ENCODE peak calls at places on chromosomes 2 and 18, in six cellular contexts. T is endothelial cell of umbilical vein; U is right atrium auricular region; P is colonic mucosa; H is effector memory CD4-positive, alpha-beta T cell; E is Peyer's patch. N is an unnamed sample.

GRCh38 chr2:239313776-239314175 is 87.0 kb downstream of the HDAC4 start:
- DNase-seq in T (no peak), P (no peak), H (no peak), E (no peak), U (no peak), N (no peak)

GRCh38 chr2:80363951-80364350 is 59.4 kb upstream of the LRRTM1 start:
- DNase-seq in E (no peak), P (no peak), U (no peak), T (no peak), H (no peak), N (no peak)

GRCh38 chr2:10356459-10356851 is 53.8 kb downstream of the HPCAL1 start:
- DNase-seq in P (no peak), T (no peak), U (no peak), H (no peak), E (no peak), N (no peak)

GRCh38 chr2:101162561-101163330 is 11.6 kb upstream of the TBC1D8 start:
- DNase-seq in T (peak), P (peak), E (no peak), H (no peak), U (no peak), N (no peak)

GRCh38 chr2:3298201-3298600 is 79.4 kb downstream of the EIPR1 start:
- DNase-seq in U (no peak), P (no peak), T (no peak), H (no peak), E (no peak), N (no peak)

GRCh38 chr2:186891219-186891621 is 42.2 kb upstream of the ZSWIM2 start:
- DNase-seq in H (no peak), U (no peak), P (no peak), E (no peak), T (peak), N (no peak)

GRCh38 chr18:50819027-50819726 is 639 bp downstream of the MRO start:
- DNase-seq in E (peak), U (no peak), T (peak), P (peak), H (no peak), N (peak)

GRCh38 chr2:25618676-25619075 is 54.7 kb downstream of the DTNB start:
- DNase-seq in P (no peak), E (no peak), T (peak), H (no peak), U (no peak), N (no peak)

GRCh38 chr2:216539791-216540241 is 41.2 kb downstream of the RPL37A start:
- DNase-seq in U (peak), H (no peak), P (peak), T (peak), E (peak), N (no peak)

GRCh38 chr2:45293182-45293581 is 283.9 kb upstream of the SIX2 start:
- DNase-seq in T (peak), P (no peak), U (no peak), E (no peak), H (no peak), N (no peak)

GRCh38 chr18:62577748-62578147 is 54.9 kb downstream of the ZCCHC2 start:
- DNase-seq in H (no peak), T (peak), E (no peak), U (no peak), P (no peak), N (no peak)

GRCh38 chr2:163812926-163813520 is 77.2 kb upstream of the FIGN start:
- DNase-seq in P (no peak), T (no peak), H (no peak), E (no peak), U (no peak), N (no peak)

GRCh38 chr2:162282765-162283425 is 35.6 kb downstream of the IFIH1 start:
- DNase-seq in E (no peak), P (no peak), T (no peak), U (no peak), H (no peak), N (no peak)

GRCh38 chr18:45355944-45356520 is 259.2 kb upstream of the SLC14A2 start:
- DNase-seq in U (no peak), E (no peak), T (no peak), H (no peak), P (no peak), N (no peak)

GRCh38 chr2:6657872-6658271 is 207.8 kb downstream of the CMPK2 start:
- DNase-seq in T (no peak), P (no peak), H (no peak), E (no peak), U (no peak), N (no peak)

GRCh38 chr2:161312996-161313395 is 4.8 kb downstream of the PSMD14 start:
- DNase-seq in U (no peak), T (no peak), E (no peak), P (no peak), H (no peak), N (no peak)

GRCh38 chr2:210895132-210895531 is 338.7 kb downstream of the CPS1 start:
- DNase-seq in E (no peak), U (no peak), P (no peak), H (no peak), T (no peak), N (no peak)

GRCh38 chr2:218002792-218003191 is at the start of gene TNS1:
- DNase-seq in U (peak), E (no peak), P (no peak), T (no peak), H (no peak), N (no peak)

GRCh38 chr2:10405441-10405840 is 42.7 kb downstream of the ODC1 start:
- DNase-seq in T (peak), E (no peak), P (no peak), U (no peak), H (no peak), N (no peak)

GRCh38 chr18:42113529-42114191 is 158.6 kb downstream of the PIK3C3 start:
- DNase-seq in E (no peak), T (no peak), H (no peak), U (no peak), P (no peak), N (no peak)

GRCh38 chr2:1509271-1509995 is 96.2 kb downstream of the TPO start:
- DNase-seq in E (no peak), U (no peak), P (no peak), H (no peak), T (no peak), N (no peak)

GRCh38 chr2:10966056-10966455 is 54.3 kb downstream of the KCNF1 start:
- DNase-seq in E (no peak), H (no peak), U (no peak), P (no peak), T (no peak), N (no peak)

GRCh38 chr18:24731981-24732380 is 271.5 kb downstream of the HRH4 start:
- DNase-seq in E (no peak), T (no peak), P (no peak), U (no peak), H (no peak), N (no peak)

GRCh38 chr2:126975671-126976655 is 77.3 kb downstream of the TEX51 start:
- DNase-seq in T (no peak), U (no peak), P (no peak), H (no peak), E (no peak), N (no peak)

GRCh38 chr18:8717011-8717770 is 11.8 kb downstream of the MTCL1 start:
- DNase-seq in P (peak), T (no peak), E (no peak), H (no peak), U (no peak), N (no peak)

GRCh38 chr2:235813398-235813797 is 319.6 kb downstream of the AGAP1 start:
- DNase-seq in U (no peak), P (no peak), H (no peak), T (no peak), E (no peak), N (no peak)

GRCh38 chr2:235810297-235810696 is 316.5 kb downstream of the AGAP1 start:
- DNase-seq in T (no peak), U (no peak), P (no peak), E (no peak), H (no peak), N (no peak)

GRCh38 chr2:235811446-235812184 is 317.8 kb downstream of the AGAP1 start:
- DNase-seq in H (no peak), P (no peak), T (no peak), U (no peak), E (no peak), N (no peak)

GRCh38 chr2:235808366-235808765 is 314.5 kb downstream of the AGAP1 start:
- DNase-seq in U (no peak), E (no peak), H (no peak), T (no peak), P (no peak), N (no peak)

DNA sequence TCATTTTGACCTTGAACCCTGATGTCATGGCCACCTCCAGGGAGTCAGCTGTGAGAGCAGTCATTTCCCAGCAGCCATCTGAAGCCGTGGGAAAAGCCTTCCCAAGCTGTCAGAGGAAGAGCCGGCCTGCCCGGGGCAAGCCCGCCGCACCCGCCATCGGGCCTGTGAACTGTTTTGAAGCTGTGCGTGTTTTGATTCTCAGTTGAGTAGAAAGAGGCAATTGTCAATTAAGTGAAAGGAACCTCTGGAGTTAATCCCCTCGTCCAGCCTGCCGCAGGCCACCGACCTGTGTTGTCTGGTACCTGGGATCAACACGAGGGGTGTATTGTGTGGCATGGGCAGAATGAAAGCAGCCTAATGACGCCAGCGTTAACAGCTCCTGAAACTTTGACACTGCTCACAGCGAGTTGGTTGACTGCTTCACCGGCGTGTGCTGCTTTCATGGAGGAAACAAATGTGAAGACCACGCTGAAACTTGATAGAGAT is 318.4 kb downstream of the AGAP1 start:
- DNase-seq in U (no peak), T (no peak), E (no peak), H (no peak), P (no peak), N (no peak)
- H3K27ac ChIP-seq in U (no peak), T (no peak), E (no peak), H (no peak), P (no peak), N (no peak)

GRCh38 chr2:38887902-38888554 is 1.6 kb upstream of the ARHGEF33 start:
- DNase-seq in T (no peak), E (no peak), U (no peak), H (no peak), P (no peak), N (no peak)
- H3K27ac ChIP-seq in T (no peak), E (no peak), U (no peak), H (no peak), P (no peak), N (no peak)

DNA sequence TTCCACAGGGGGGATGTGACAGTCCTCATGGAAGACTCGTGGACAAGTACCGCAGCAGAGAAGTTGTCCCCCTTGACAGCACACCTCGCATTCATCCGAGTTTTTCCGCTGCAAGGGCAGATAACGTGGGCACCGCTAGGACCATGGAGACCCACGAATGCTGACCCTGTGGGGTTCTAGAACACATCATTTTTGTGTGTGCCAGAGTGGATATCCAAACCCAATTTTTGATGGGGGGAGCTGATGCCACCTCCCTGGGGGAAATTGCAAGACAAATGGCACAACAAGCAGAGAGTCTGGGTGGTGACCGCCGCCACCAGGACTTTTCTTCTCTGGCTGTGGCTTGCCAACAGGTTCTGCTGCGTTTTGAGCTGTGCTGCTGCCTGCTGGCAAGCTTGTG is 46.9 kb downstream of the SP110 start:
- DNase-seq in T (no peak), E (no peak), U (no peak), P (no peak), H (no peak), N (no peak)
- H3K27ac ChIP-seq in T (no peak), E (no peak), U (no peak), P (no peak), H (no peak), N (no peak)

DNA sequence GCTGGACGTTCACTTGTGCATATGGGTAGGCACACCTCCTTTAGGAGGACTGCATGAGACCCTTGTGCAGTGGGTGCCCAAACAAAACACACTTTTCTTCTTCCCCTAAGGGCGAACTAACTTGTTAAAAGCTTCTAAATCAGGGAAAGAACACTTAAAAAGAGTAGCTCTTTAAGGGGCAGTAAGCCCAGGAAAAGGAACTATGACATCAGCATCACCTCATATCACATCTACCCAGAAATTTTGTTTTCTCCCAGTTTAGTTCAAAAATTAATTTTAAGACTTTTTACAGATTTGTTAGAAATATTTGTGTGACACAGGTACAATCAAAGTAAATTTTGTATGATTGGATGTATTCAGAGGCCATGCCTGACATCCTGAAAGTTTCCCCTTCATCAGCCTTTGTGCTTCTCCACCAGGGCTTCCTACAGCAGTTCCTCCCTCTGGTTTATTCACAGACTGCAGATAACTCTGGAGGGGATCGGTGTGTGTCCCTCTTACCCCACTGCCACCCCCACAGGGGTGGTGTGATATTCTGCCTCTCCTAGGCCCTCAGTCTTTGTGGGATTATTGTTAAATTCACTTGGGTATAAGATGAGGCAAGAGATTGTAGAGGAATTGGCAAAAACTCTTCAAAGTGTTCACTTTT is 27.6 kb downstream of the BCL2L11 start:
- DNase-seq in U (no peak), E (no peak), P (no peak), T (peak), H (no peak), N (no peak)
- H3K27ac ChIP-seq in U (no peak), E (no peak), P (no peak), T (peak), H (no peak), N (no peak)

GRCh38 chr2:113162173-113162572 is 11.6 kb upstream of the PSD4 start:
- DNase-seq in P (peak), E (peak), U (peak), T (no peak), H (no peak), N (no peak)

GRCh38 chr2:113158884-113159553 is 14.8 kb upstream of the PSD4 start:
- DNase-seq in H (no peak), P (no peak), U (peak), E (peak), T (no peak), N (no peak)

GRCh38 chr2:113160248-113160647 is 13.5 kb upstream of the PSD4 start:
- DNase-seq in U (no peak), P (no peak), E (no peak), H (no peak), T (no peak), N (no peak)

GRCh38 chr2:113162869-113163268 is 10.9 kb upstream of the PSD4 start:
- DNase-seq in H (no peak), E (no peak), P (no peak), U (no peak), T (peak), N (no peak)

DNA sequence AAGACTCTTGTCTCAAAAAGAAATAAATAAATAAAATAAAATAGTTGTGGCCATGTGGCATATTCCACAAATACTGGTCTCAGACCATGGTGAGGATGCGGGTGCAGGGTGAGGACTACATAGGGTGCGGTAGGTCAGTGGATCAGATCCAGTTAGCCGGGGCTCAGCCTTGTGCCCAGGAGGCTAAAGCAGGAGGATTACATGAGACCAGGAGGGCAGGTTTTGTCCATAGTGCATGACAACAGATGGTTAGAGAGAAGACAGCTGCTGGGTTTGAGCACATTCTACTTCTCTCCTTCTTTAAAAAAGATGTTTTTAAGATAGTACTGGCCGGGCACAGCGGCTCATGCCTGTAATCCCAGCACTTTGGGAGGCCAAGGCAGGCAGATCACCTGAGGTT is 12.8 kb upstream of the PSD4 start:
- DNase-seq in P (peak), H (no peak), E (peak), T (no peak), U (peak), N (no peak)
- H3K27ac ChIP-seq in P (no peak), H (no peak), E (no peak), T (no peak), U (no peak), N (no peak)

GRCh38 chr2:129876576-129876975 is 102.9 kb upstream of the RAB6C start:
- DNase-seq in E (no peak), U (peak), H (no peak), P (no peak), T (no peak), N (no peak)
- H3K27ac ChIP-seq in E (peak), U (peak), H (no peak), P (no peak), T (no peak), N (peak)

GRCh38 chr2:102514061-102514785 is 41.2 kb downstream of the SLC9A4 start:
- DNase-seq in E (no peak), P (no peak), H (no peak), T (peak), U (no peak), N (no peak)
- H3K27ac ChIP-seq in E (no peak), P (no peak), H (no peak), T (peak), U (no peak), N (no peak)

N was measured in caudate nucleus.